ENCODE peak calls at places on chromosomes 5 and 9, in nine cellular contexts. E is fibroblast of lung; K is keratinocyte; U is IMR-90; H is A549; Z is left lung; V is effector memory CD4-positive, alpha-beta T cell; P is brain microvascular endothelial cell; W is naive thymus-derived CD4-positive, alpha-beta T cell. C is an unnamed sample.

GRCh38 chr5:50667079-50667652 is 729 bp downstream of the PARP8 start:
- DNase-seq in E (peak; percentile 41), K (no peak), U (peak; percentile 41), H (peak; percentile 23), Z (peak; percentile 95), V (no peak), P (peak; percentile 48), W (peak; percentile 61), C (no peak)

GRCh38 chr9:81885586-81885985 is 42.6 kb upstream of the SPATA31D4 start:
- DNase-seq in E (no peak), K (no peak), U (no peak), H (no peak), Z (no peak), V (no peak), P (no peak), W (no peak), C (no peak)

GRCh38 chr5:14204011-14204670 is 61.0 kb downstream of the TRIO start:
- DNase-seq in E (no peak), K (no peak), U (no peak), H (no peak), Z (no peak), V (no peak), P (no peak), W (no peak), C (no peak)

GRCh38 chr5:9239071-9239470 is 306.8 kb downstream of the SEMA5A start:
- DNase-seq in E (peak; percentile 62), K (peak; percentile 19), U (peak; percentile 32), H (no peak), Z (no peak), V (no peak), P (peak; percentile 31), W (no peak), C (peak; percentile 51)

GRCh38 chr5:172224996-172225395 is 31.0 kb downstream of the EFCAB9 start:
- DNase-seq in E (no peak), K (no peak), U (no peak), H (no peak), Z (no peak), V (no peak), P (no peak), W (no peak), C (no peak)

GRCh38 chr5:54415896-54416640 is 39.4 kb upstream of the HSPB3 start:
- DNase-seq in E (peak; percentile 40), K (peak; percentile 69), U (peak; percentile 42), H (peak; percentile 56), Z (no peak), V (no peak), P (peak; percentile 52), W (no peak), C (peak; percentile 83)

GRCh38 chr5:71932649-71933338 is 174.5 kb upstream of the MAP1B start:
- DNase-seq in E (peak; percentile 92), K (no peak), U (peak; percentile 67), H (peak; percentile 93), Z (no peak), V (no peak), P (peak; percentile 84), W (no peak), C (peak; percentile 36)

GRCh38 chr5:156647034-156647451 is 203.1 kb upstream of the PPP1R2B start:
- DNase-seq in E (peak; percentile 61), K (no peak), U (peak; percentile 38), H (peak; percentile 16), Z (no peak), V (no peak), P (no peak), W (no peak), C (no peak)

GRCh38 chr5:141709704-141710267 is 27.8 kb upstream of the ARAP3 start:
- DNase-seq in E (no peak), K (no peak), U (no peak), H (no peak), Z (no peak), V (no peak), P (no peak), W (no peak), C (no peak)

GRCh38 chr5:128778474-128778873 is 186.8 kb upstream of the SLC27A6 start:
- DNase-seq in E (peak; percentile 51), K (no peak), U (peak; percentile 14), H (no peak), Z (no peak), V (no peak), P (peak; percentile 34), W (no peak), C (no peak)

GRCh38 chr5:168301593-168302388 is 10.3 kb downstream of the WWC1 start:
- DNase-seq in E (peak; percentile 56), K (peak; percentile 71), U (no peak), H (peak; percentile 91), Z (no peak), V (no peak), P (no peak), W (no peak), C (peak; percentile 49)

GRCh38 chr5:146130440-146131045 is 25.2 kb upstream of the PLAC8L1 start:
- DNase-seq in E (peak; percentile 27), K (no peak), U (peak; percentile 53), H (peak; percentile 23), Z (no peak), V (no peak), P (no peak), W (no peak), C (no peak)

GRCh38 chr5:106292654-106293053 is 1378.1 kb downstream of the EFNA5 start:
- DNase-seq in E (peak; percentile 72), K (no peak), U (peak; percentile 84), H (no peak), Z (no peak), V (no peak), P (peak; percentile 77), W (no peak), C (no peak)

GRCh38 chr5:160363661-160364060 is 6.8 kb downstream of the C1QTNF2 start:
- DNase-seq in E (no peak), K (no peak), U (no peak), H (no peak), Z (no peak), V (no peak), P (no peak), W (no peak), C (no peak)

DNA sequence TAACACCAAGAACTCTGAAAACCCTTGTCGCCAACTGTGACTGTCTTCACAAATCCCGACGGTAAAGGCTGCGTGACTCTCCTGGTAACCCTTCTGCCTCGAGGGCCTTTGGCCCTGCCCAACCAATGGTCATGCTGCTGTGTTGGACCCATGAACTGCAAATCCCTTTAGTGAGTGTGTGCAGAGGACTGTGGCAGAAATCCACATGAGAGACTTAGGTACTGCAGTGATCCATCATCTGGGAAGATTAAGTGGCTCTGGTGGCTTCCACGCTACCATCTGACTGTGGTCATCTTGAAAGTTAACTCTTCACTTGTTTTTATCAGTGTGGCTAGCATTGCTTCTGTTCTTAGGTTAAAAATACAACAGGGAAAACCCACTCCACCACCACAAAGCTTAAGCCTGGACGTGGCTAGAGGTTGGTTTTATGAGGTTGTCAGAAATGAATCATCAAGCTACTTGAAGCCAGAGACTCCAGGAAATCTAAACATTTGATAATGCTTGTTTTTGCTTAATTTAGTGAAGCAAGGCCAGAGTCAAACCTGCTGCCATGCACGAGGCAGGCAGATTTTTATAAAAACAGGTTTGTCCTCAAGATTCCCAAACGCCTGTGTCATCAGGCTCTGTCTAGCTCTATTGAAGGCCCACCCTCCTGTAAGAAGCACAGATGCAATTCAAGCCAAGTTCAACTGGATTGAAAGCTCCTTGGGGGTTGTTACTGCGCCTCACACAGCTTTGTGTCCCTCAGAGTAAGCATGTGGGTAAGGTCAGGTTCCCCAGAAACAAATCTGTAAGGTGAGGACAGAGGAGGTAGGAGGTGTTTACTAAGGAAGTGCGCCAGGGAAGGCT is 52.7 kb upstream of the ERCC6L2 start:
- DNase-seq in E (peak; percentile 97), K (no peak), U (peak; percentile 98), H (peak; percentile 41), Z (no peak), V (no peak), P (peak; percentile 89), W (no peak), C (peak; percentile 8)
- H3K27ac ChIP-seq in E (peak overlapping the region; percentile 58), K (no peak overlapping the region), U (peak overlapping the region; percentile 83), H (peak overlapping the region; percentile 58), Z (no peak overlapping the region), V (no peak overlapping the region), P (no peak overlapping the region), W (no peak overlapping the region), C (no peak overlapping the region)

GRCh38 chr9:12955510-12956163 is 180.8 kb downstream of the LURAP1L start:
- DNase-seq in E (no peak), K (no peak), U (no peak), H (no peak), Z (no peak), V (no peak), P (no peak), W (no peak), C (no peak)
- H3K27ac ChIP-seq in E (no peak overlapping the region), K (no peak overlapping the region), U (no peak overlapping the region), H (no peak overlapping the region), Z (no peak overlapping the region), V (no peak overlapping the region), P (peak overlapping the region; percentile 49), W (no peak overlapping the region), C (peak overlapping the region; percentile 14)

DNA sequence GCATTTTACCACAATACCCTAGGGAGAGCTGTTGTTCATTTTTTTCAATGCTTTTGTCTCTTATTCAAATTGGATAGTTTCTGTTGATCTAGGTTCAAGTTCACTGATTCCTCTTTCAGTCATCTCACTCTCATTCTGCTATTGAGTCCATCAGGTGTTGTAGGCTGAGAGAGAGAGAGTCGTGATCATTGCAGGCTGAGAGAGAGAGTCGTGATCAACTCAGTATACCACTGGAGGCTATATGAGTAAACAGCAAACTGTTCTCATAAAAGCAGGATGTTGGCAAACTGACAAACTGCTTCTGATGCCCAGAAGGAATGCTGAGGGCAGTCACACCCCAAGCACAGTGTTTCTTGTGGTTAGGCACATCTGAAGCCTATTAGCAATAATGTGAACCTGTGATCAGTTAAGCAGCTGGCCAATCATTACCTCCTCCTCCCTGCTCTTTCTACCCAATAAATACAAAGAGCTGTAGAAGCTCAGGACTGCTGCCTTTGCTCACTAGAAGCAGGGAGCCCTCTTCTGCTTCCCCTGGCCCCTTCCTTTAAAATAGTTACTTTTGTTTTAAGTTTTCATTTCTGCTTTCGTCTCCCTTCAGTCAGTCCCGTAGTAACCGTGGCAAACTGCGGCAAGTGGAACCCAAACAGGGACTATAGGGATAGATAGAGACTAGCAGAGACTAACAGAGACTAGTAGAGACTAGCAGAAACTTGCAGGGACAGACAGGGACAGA is 476.1 kb upstream of the ACO1 start:
- DNase-seq in E (no peak), K (no peak), U (no peak), H (peak; percentile 20), Z (no peak), V (no peak), P (no peak), W (no peak), C (peak; percentile 76)
- H3K27ac ChIP-seq in E (no peak overlapping the region), K (no peak overlapping the region), U (no peak overlapping the region), H (no peak overlapping the region), Z (no peak overlapping the region), V (no peak overlapping the region), P (no peak overlapping the region), W (no peak overlapping the region), C (no peak overlapping the region)

DNA sequence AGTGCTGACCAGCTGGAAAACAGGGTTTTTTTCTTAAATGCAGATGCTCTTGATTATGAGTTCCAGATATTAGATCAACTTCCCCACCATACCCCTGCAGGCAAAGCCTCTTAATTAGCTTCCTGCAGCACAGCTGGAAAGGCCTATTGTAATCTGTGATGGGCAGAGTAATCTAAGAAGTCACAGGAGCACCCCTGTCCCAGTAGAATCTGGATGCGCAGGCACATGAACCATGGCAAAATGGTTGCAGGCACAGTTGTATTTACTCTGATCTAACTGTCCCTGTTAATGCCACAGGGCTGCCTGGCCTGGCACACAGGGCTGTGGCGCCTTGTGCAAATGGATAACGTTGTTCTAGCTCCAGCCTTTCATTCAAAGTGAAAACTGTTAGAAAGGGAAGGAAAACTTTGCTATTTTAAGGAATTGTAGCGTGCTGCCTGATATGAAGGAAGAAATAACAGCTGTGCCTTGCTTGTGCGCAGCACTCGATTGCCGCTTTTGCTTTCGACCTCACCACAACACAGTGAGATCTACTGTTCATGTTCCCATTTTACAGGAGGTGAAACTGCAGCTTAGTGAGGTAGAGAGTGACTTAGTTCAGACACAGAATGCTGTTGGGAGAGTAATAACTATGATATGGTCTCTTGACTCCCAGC is 2.3 kb downstream of the TGFBI start:
- DNase-seq in E (no peak), K (no peak), U (no peak), H (no peak), Z (no peak), V (no peak), P (no peak), W (no peak), C (no peak)
- H3K27ac ChIP-seq in E (peak overlapping the region; percentile 31), K (no peak overlapping the region), U (peak overlapping the region; percentile 89), H (peak overlapping the region; percentile 100), Z (no peak overlapping the region), V (no peak overlapping the region), P (peak overlapping the region; percentile 11), W (no peak overlapping the region), C (peak overlapping the region; percentile 88)